ENCODE peak calls at places on chromosomes 13 and 19, in six cellular contexts. G is omental fat pad, N is adrenal gland, T is cardiac fibroblast, H is thoracic aorta, C is lower lobe of right lung. O is an unnamed sample.

GRCh38 chr19:12884926-12885748 is 1.9 kb downstream of the KLF1 start:
- DNase-seq in G (no peak), N (peak), T (peak), H (no peak), C (peak), O (peak)

GRCh38 chr13:93867481-93867880 is 612.0 kb downstream of the DCT start:
- DNase-seq in G (no peak), N (no peak), T (no peak), H (no peak), C (no peak), O (no peak)

GRCh38 chr13:114173753-114174152 is 5.3 kb upstream of the CFAP97D2 start:
- DNase-seq in G (no peak), N (no peak), T (peak), H (no peak), C (no peak), O (no peak)

GRCh38 chr19:18895828-18896341 is at the start of gene CERS1:
- DNase-seq in G (no peak), N (no peak), T (no peak), H (no peak), C (no peak), O (no peak)

GRCh38 chr19:29804493-29804892 is 7.3 kb upstream of the CCNE1 start:
- DNase-seq in G (no peak), N (no peak), T (no peak), H (no peak), C (peak), O (no peak)

GRCh38 chr19:20999731-21000352 is 20.6 kb upstream of the ZNF430 start:
- DNase-seq in G (peak), N (peak), T (peak), H (peak), C (peak), O (peak)

GRCh38 chr19:8143041-8143440 is 6.4 kb downstream of the FBN3 start:
- DNase-seq in G (no peak), N (no peak), T (no peak), H (no peak), C (no peak), O (no peak)

GRCh38 chr13:41465215-41465907 is 8.0 kb downstream of the RGCC start:
- DNase-seq in G (no peak), N (peak), T (peak), H (no peak), C (peak), O (peak)

GRCh38 chr19:48539503-48540096 is 12.4 kb upstream of the SULT2B1 start:
- DNase-seq in G (no peak), N (peak), T (peak), H (no peak), C (no peak), O (no peak)

GRCh38 chr13:101487046-101487830 is 34.8 kb downstream of the ITGBL1 start:
- DNase-seq in G (no peak), N (no peak), T (no peak), H (no peak), C (no peak), O (no peak)

GRCh38 chr19:3367572-3368440 is 1.4 kb downstream of the NFIC start:
- DNase-seq in G (no peak), N (peak), T (no peak), H (no peak), C (no peak), O (no peak)

GRCh38 chr19:19489804-19490204 is 25.5 kb downstream of the TSSK6 start:
- DNase-seq in G (no peak), N (no peak), T (no peak), H (no peak), C (no peak), O (no peak)

GRCh38 chr13:49071341-49071937 is 95.7 kb downstream of the FNDC3A start:
- DNase-seq in G (no peak), N (no peak), T (no peak), H (no peak), C (no peak), O (no peak)

GRCh38 chr19:4988770-4989251 is 19.9 kb downstream of the KDM4B start:
- DNase-seq in G (no peak), N (peak), T (peak), H (peak), C (no peak), O (no peak)

GRCh38 chr13:49214917-49215376 is 5.2 kb upstream of the MLNR start:
- DNase-seq in G (no peak), N (peak), T (peak), H (no peak), C (peak), O (peak)

GRCh38 chr13:75904012-75904411 is 267.9 kb downstream of the LMO7 start:
- DNase-seq in G (no peak), N (no peak), T (no peak), H (no peak), C (no peak), O (no peak)

GRCh38 chr19:44847144-44848035 is 1.3 kb downstream of the NECTIN2 start:
- DNase-seq in G (peak), N (peak), T (peak), H (no peak), C (peak), O (no peak)

GRCh38 chr19:11422163-11423068 is 3.3 kb upstream of the RGL3 start:
- DNase-seq in G (peak), N (peak), T (peak), H (no peak), C (peak), O (peak)

GRCh38 chr19:11142528-11143171 is 12.9 kb downstream of the SPC24 start:
- DNase-seq in G (peak), N (peak), T (peak), H (peak), C (peak), O (peak)

GRCh38 chr13:63449549-63449948 is 2033.9 kb upstream of the PCDH20 start:
- DNase-seq in G (no peak), N (no peak), T (no peak), H (no peak), C (no peak), O (no peak)

GRCh38 chr19:42942187-42942789 is 5.3 kb upstream of the PSG7 start:
- DNase-seq in G (no peak), N (no peak), T (peak), H (no peak), C (no peak), O (no peak)

GRCh38 chr19:35140898-35141626 is 2.0 kb upstream of the FXYD7 start:
- DNase-seq in G (peak), N (peak), T (peak), H (peak), C (peak), O (peak)

GRCh38 chr19:7216373-7216902 is 77.8 kb downstream of the INSR start:
- DNase-seq in G (no peak), N (no peak), T (no peak), H (no peak), C (no peak), O (no peak)

GRCh38 chr13:90826688-90827087 is 520.8 kb upstream of the MIR17HG start:
- DNase-seq in G (no peak), N (no peak), T (no peak), H (no peak), C (no peak), O (no peak)

GRCh38 chr13:106561551-106562170 is 6.3 kb downstream of the ARGLU1 start:
- DNase-seq in G (no peak), N (no peak), T (peak), H (no peak), C (no peak), O (no peak)

GRCh38 chr13:113880651-113881611 is 17.1 kb upstream of the GAS6 start:
- DNase-seq in G (no peak), N (no peak), T (no peak), H (no peak), C (no peak), O (no peak)

GRCh38 chr13:113297370-113297871 is 382 bp downstream of the LAMP1 start:
- DNase-seq in G (no peak), N (peak), T (peak), H (no peak), C (peak), O (no peak)

GRCh38 chr13:97226013-97226412 is 3.9 kb downstream of the MBNL2 start:
- DNase-seq in G (no peak), N (no peak), T (no peak), H (no peak), C (no peak), O (no peak)

GRCh38 chr13:112254061-112254818 is 121.9 kb upstream of the SPACA7 start:
- DNase-seq in G (no peak), N (no peak), T (no peak), H (no peak), C (no peak), O (no peak)

GRCh38 chr13:73940098-73940497 is 194.1 kb downstream of the KLF12 start:
- DNase-seq in G (no peak), N (no peak), T (no peak), H (no peak), C (no peak), O (no peak)

GRCh38 chr13:31119526-31119925 is 42.2 kb downstream of the HSPH1 start:
- DNase-seq in G (no peak), N (no peak), T (no peak), H (no peak), C (no peak), O (no peak)

GRCh38 chr13:36981156-36981743 is 17.9 kb downstream of the ALG5 start:
- DNase-seq in G (no peak), N (no peak), T (peak), H (no peak), C (no peak), O (no peak)

GRCh38 chr13:84080748-84081530 is 198.7 kb upstream of the SLITRK1 start:
- DNase-seq in G (no peak), N (no peak), T (no peak), H (no peak), C (no peak), O (no peak)

GRCh38 chr13:80923907-80924306 is 583.0 kb upstream of the SPRY2 start:
- DNase-seq in G (no peak), N (no peak), T (peak), H (no peak), C (no peak), O (no peak)

GRCh38 chr13:45219938-45220375 is 19.1 kb upstream of the KCTD4 start:
- DNase-seq in G (no peak), N (no peak), T (peak), H (no peak), C (no peak), O (no peak)

GRCh38 chr13:95660981-95661581 is 15.9 kb upstream of the DNAJC3 start:
- DNase-seq in G (no peak), N (peak), T (peak), H (no peak), C (no peak), O (no peak)

GRCh38 chr19:10115392-10116084 is 4.0 kb downstream of the P2RY11 start:
- DNase-seq in G (no peak), N (no peak), T (no peak), H (no peak), C (peak), O (no peak)

GRCh38 chr13:113598481-113598880 is 13.9 kb downstream of the TFDP1 start:
- DNase-seq in G (no peak), N (no peak), T (no peak), H (no peak), C (peak), O (peak)

GRCh38 chr13:94617389-94618000 is 15.8 kb downstream of the GPR180 start:
- DNase-seq in G (no peak), N (no peak), T (peak), H (no peak), C (no peak), O (no peak)

DNA sequence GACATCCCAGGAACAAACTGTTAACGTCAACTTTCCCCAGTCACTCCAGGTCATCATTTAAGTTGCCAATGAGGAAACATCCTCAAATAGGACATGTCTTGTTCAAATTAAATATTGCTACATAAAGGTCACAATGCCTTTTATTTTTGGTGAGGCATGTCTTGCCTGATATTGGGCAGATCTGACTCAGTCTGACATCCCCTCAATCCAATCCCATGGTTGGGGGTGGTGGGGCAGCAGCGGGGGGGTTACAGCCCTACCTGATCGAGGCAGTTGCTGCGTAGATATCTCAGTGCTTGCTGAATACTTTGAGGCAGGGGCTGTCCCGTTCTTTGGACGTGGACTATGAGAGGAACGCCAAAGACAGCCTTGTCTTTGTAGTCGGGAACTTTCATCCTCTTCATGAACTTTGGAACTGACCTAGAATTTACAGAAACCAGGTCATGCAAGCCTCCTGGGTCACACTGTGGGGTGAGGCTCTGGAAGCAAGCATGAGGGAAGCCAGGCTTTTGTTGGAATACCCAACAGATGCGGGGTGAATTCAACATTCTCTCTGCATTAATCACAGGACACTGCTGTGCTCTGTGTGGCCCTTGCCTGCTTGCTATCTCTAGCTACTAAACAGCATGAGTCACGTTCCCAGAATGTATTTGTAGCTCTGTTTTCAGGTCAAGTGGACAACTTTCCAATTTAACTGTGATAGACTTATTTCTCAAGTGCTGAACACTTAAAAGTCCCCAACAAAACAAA is 109.8 kb downstream of the KL start:
- DNase-seq in G (no peak), N (peak), T (peak), H (peak), C (no peak), O (no peak)
- TF ChIP-seq CTCF in G (no peak), N (no peak), T (no peak), H (no peak), C (no peak), O (no peak)

GRCh38 chr13:71751074-71751473 is 115.9 kb downstream of the DACH1 start:
- DNase-seq in G (no peak), N (no peak), T (no peak), H (no peak), C (no peak), O (no peak)

GRCh38 chr13:71759506-71760225 is 107.3 kb downstream of the DACH1 start:
- DNase-seq in G (no peak), N (no peak), T (no peak), H (no peak), C (no peak), O (no peak)

GRCh38 chr13:71758823-71759222 is 108.2 kb downstream of the DACH1 start:
- DNase-seq in G (no peak), N (no peak), T (no peak), H (no peak), C (no peak), O (no peak)

GRCh38 chr13:71760226-71760591 is 106.8 kb downstream of the DACH1 start:
- DNase-seq in G (no peak), N (no peak), T (no peak), H (no peak), C (no peak), O (no peak)

GRCh38 chr13:71754407-71754974 is 112.5 kb downstream of the DACH1 start:
- DNase-seq in G (no peak), N (no peak), T (no peak), H (no peak), C (no peak), O (no peak)
- TF ChIP-seq CTCF in G (no peak), N (no peak), T (peak), H (no peak), C (no peak), O (no peak)

GRCh38 chr19:1813197-1813836 is 1.2 kb upstream of the ATP8B3 start:
- DNase-seq in G (no peak), N (peak), T (no peak), H (no peak), C (no peak), O (no peak)

GRCh38 chr19:1811942-1812425 is at the start of gene ATP8B3:
- DNase-seq in G (no peak), N (no peak), T (no peak), H (no peak), C (no peak), O (no peak)

GRCh38 chr19:1813837-1814217 is 1.8 kb upstream of the ATP8B3 start:
- DNase-seq in G (no peak), N (peak), T (no peak), H (no peak), C (no peak), O (no peak)

GRCh38 chr19:1811472-1811894 is 593 bp downstream of the ATP8B3 start:
- DNase-seq in G (peak), N (peak), T (peak), H (peak), C (peak), O (peak)

GRCh38 chr19:1812426-1813196 is 535 bp upstream of the ATP8B3 start:
- DNase-seq in G (peak), N (peak), T (peak), H (peak), C (peak), O (peak)
- TF ChIP-seq CTCF in G (no peak), N (peak), T (peak), H (peak), C (peak), O (peak)

GRCh38 chr13:79637086-79637763 is 156.3 kb downstream of the NDFIP2 start:
- DNase-seq in G (no peak), N (peak), T (peak), H (no peak), C (no peak), O (no peak)

GRCh38 chr13:79626924-79627323 is 146.0 kb downstream of the NDFIP2 start:
- DNase-seq in G (no peak), N (no peak), T (no peak), H (no peak), C (no peak), O (no peak)

GRCh38 chr13:79628463-79628862 is 147.5 kb downstream of the NDFIP2 start:
- DNase-seq in G (no peak), N (no peak), T (no peak), H (no peak), C (no peak), O (no peak)

GRCh38 chr13:79625517-79625916 is 144.6 kb downstream of the NDFIP2 start:
- DNase-seq in G (no peak), N (no peak), T (no peak), H (no peak), C (no peak), O (no peak)

DNA sequence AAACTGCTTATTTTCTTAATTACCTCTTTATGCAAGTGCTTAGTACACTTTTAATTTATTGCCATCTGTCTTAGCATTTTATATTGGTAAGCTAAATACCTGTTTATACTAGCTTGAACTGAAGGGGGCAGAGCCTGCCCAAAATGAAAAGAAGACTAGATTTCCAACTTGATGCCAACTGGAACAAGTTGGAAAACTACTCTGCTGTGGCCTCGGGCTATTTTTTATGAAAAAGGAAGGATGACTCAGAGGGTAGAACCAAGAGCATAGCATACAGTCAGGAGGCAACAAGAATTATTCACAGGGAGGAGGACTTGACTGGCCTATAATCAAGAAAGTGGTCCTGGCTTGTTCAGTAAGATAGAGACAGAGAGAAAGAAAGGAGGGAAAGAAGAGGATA is 150.3 kb downstream of the NDFIP2 start:
- DNase-seq in G (no peak), N (peak), T (peak), H (no peak), C (no peak), O (no peak)
- TF ChIP-seq CTCF in G (no peak), N (no peak), T (peak), H (no peak), C (no peak), O (no peak)

GRCh38 chr13:98556968-98557591 is 19.8 kb downstream of the STK24 start:
- DNase-seq in G (no peak), N (no peak), T (no peak), H (no peak), C (no peak), O (no peak)
- TF ChIP-seq CTCF in G (no peak), N (no peak), T (no peak), H (no peak), C (no peak), O (no peak)

GRCh38 chr19:52464798-52465470 is 11.6 kb downstream of the ZNF578 start:
- DNase-seq in G (no peak), N (no peak), T (no peak), H (no peak), C (no peak), O (no peak)
- TF ChIP-seq CTCF in G (no peak), N (no peak), T (no peak), H (no peak), C (no peak), O (no peak)

DNA sequence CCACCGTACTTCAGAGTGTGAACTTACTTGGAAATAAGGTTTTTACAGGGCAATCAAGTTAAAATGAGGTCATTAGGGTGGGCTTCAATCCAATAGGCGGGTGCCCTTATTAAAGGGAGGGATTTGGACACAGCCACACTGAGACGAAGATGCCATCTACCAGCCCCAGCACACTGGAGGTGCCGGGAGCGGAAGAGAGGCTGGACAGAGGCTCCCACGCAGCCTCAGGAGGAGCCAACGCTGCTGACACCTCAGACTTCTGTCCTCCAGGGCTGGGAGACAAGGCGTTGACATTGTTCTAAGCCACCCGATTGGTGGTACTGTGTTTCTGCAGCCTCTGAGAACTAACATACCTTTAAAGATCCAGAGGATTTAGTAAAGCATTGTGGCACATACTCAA is 12.6 kb upstream of the RAB20 start:
- DNase-seq in G (no peak), N (no peak), T (no peak), H (no peak), C (no peak), O (no peak)
- TF ChIP-seq CTCF in G (no peak), N (no peak), T (no peak), H (no peak), C (no peak), O (no peak)